ENCODE peak calls at places on chromosomes 2 and 18, in ten cellular contexts. Y is esophagus squamous epithelium, F is choroid plexus epithelial cell, J is A673, W is lower lobe of right lung, X is tibial nerve, R is neural progenitor cell, I is body of pancreas, C is GM23338, E is left ventricle myocardium inferior. Q is an unnamed sample.

GRCh38 chr2:46924608-46925007 is 9.0 kb upstream of the MCFD2 start:
- DNase-seq in Y (no peak), F (no peak), J (no peak), W (no peak), X (no peak), R (no peak), I (no peak), C (no peak), E (no peak), Q (no peak)

GRCh38 chr2:102186676-102187190 is at the start of gene IL1RL2:
- DNase-seq in Y (no peak), F (no peak), J (no peak), W (peak), X (no peak), R (no peak), I (no peak), C (no peak), E (no peak), Q (no peak)

GRCh38 chr18:35942133-35942532 is 30.3 kb upstream of the RMP24 start:
- DNase-seq in Y (no peak), F (no peak), J (no peak), W (no peak), X (no peak), R (no peak), I (no peak), C (no peak), E (no peak), Q (no peak)

GRCh38 chr2:182870227-182870626 is 3.8 kb upstream of the FRZB start:
- DNase-seq in Y (no peak), F (peak), J (peak), W (no peak), X (no peak), R (peak), I (no peak), C (peak), E (no peak), Q (peak)

GRCh38 chr2:112957511-112957910 is 20.3 kb upstream of the IL36G start:
- DNase-seq in Y (no peak), F (no peak), J (no peak), W (no peak), X (no peak), R (no peak), I (no peak), C (no peak), E (no peak), Q (no peak)

GRCh38 chr2:149733936-149734685 is 146.5 kb upstream of the MMADHC start:
- DNase-seq in Y (no peak), F (peak), J (peak), W (no peak), X (no peak), R (no peak), I (no peak), C (peak), E (no peak), Q (peak)

GRCh38 chr18:37769846-37770245 is 204.2 kb upstream of the CELF4 start:
- DNase-seq in Y (no peak), F (no peak), J (no peak), W (no peak), X (no peak), R (no peak), I (no peak), C (no peak), E (no peak), Q (no peak)

GRCh38 chr2:129673881-129674513 is 305.5 kb upstream of the RAB6C start:
- DNase-seq in Y (no peak), F (no peak), J (no peak), W (no peak), X (no peak), R (no peak), I (no peak), C (peak), E (no peak), Q (no peak)

GRCh38 chr2:191463790-191464189 is 214.1 kb upstream of the NABP1 start:
- DNase-seq in Y (no peak), F (no peak), J (no peak), W (no peak), X (no peak), R (no peak), I (peak), C (no peak), E (no peak), Q (no peak)

GRCh38 chr2:38265461-38265860 is 111.6 kb downstream of the ATL2 start:
- DNase-seq in Y (no peak), F (no peak), J (no peak), W (no peak), X (no peak), R (no peak), I (no peak), C (no peak), E (no peak), Q (peak)

GRCh38 chr2:160332318-160332717 is 132.2 kb upstream of the ITGB6 start:
- DNase-seq in Y (no peak), F (peak), J (peak), W (no peak), X (no peak), R (no peak), I (no peak), C (peak), E (no peak), Q (peak)

GRCh38 chr2:11100130-11100529 is 55.1 kb upstream of the SLC66A3 start:
- DNase-seq in Y (no peak), F (no peak), J (no peak), W (no peak), X (no peak), R (no peak), I (no peak), C (no peak), E (no peak), Q (no peak)

GRCh38 chr18:79682481-79682880 is 2.9 kb downstream of the CTDP1 start:
- DNase-seq in Y (no peak), F (no peak), J (no peak), W (no peak), X (no peak), R (no peak), I (no peak), C (no peak), E (no peak), Q (no peak)

GRCh38 chr2:237669628-237670351 is 42.4 kb downstream of the LRRFIP1 start:
- DNase-seq in Y (no peak), F (peak), J (peak), W (no peak), X (peak), R (no peak), I (peak), C (no peak), E (peak), Q (peak)

GRCh38 chr18:54607213-54607934 is 16.3 kb downstream of the DYNAP start:
- DNase-seq in Y (no peak), F (peak), J (peak), W (no peak), X (no peak), R (no peak), I (peak), C (peak), E (no peak), Q (no peak)

GRCh38 chr2:101679037-101679726 is 18.3 kb upstream of the MAP4K4 start:
- DNase-seq in Y (no peak), F (peak), J (no peak), W (no peak), X (no peak), R (no peak), I (no peak), C (no peak), E (no peak), Q (peak)

GRCh38 chr2:75324716-75325291 is 125.5 kb upstream of the TACR1 start:
- DNase-seq in Y (no peak), F (no peak), J (no peak), W (no peak), X (no peak), R (no peak), I (no peak), C (no peak), E (no peak), Q (peak)

GRCh38 chr2:214006601-214007000 is 404.3 kb upstream of the VWC2L start:
- DNase-seq in Y (no peak), F (no peak), J (no peak), W (no peak), X (no peak), R (no peak), I (no peak), C (no peak), E (no peak), Q (no peak)

GRCh38 chr2:77007668-77008067 is 514.5 kb downstream of the LRRTM4 start:
- DNase-seq in Y (no peak), F (no peak), J (no peak), W (no peak), X (no peak), R (peak), I (no peak), C (no peak), E (no peak), Q (no peak)

GRCh38 chr2:27217173-27218121 is at the start of gene CAD:
- DNase-seq in Y (no peak), F (peak), J (peak), W (peak), X (peak), R (peak), I (peak), C (peak), E (peak), Q (peak)

GRCh38 chr2:64212346-64212745 is 68.1 kb upstream of the PELI1 start:
- DNase-seq in Y (no peak), F (peak), J (no peak), W (no peak), X (no peak), R (no peak), I (no peak), C (no peak), E (no peak), Q (peak)

GRCh38 chr2:233791151-233791882 is 13.2 kb downstream of the MROH2A start:
- DNase-seq in Y (no peak), F (no peak), J (no peak), W (no peak), X (no peak), R (no peak), I (no peak), C (no peak), E (no peak), Q (no peak)

GRCh38 chr2:65020943-65021528 is 31.8 kb downstream of the SLC1A4 start:
- DNase-seq in Y (no peak), F (no peak), J (no peak), W (no peak), X (no peak), R (no peak), I (no peak), C (no peak), E (no peak), Q (no peak)

GRCh38 chr2:21191535-21191934 is 67.8 kb downstream of the TDRD15 start:
- DNase-seq in Y (no peak), F (no peak), J (no peak), W (no peak), X (no peak), R (no peak), I (no peak), C (no peak), E (no peak), Q (no peak)

GRCh38 chr2:174121612-174122011 is 126.7 kb downstream of the OLA1 start:
- DNase-seq in Y (no peak), F (no peak), J (no peak), W (no peak), X (no peak), R (no peak), I (no peak), C (peak), E (no peak), Q (no peak)

GRCh38 chr2:26645792-26646191 is 4.6 kb upstream of the CIB4 start:
- DNase-seq in Y (no peak), F (no peak), J (no peak), W (no peak), X (no peak), R (no peak), I (no peak), C (no peak), E (no peak), Q (no peak)

GRCh38 chr2:85611705-85612587 is at the start of gene C2orf68:
- DNase-seq in Y (peak), F (peak), J (peak), W (peak), X (peak), R (peak), I (peak), C (peak), E (peak), Q (peak)

GRCh38 chr2:70388813-70389212 is 86.9 kb upstream of the FAM136A start:
- DNase-seq in Y (no peak), F (no peak), J (no peak), W (no peak), X (no peak), R (no peak), I (no peak), C (no peak), E (no peak), Q (no peak)
- TF ChIP-seq CTCF in Y (no peak), F (no peak), J (no peak), W (no peak), X (no peak), R (no peak), I (no peak), C (no peak), E (no peak), Q (no peak)

DNA sequence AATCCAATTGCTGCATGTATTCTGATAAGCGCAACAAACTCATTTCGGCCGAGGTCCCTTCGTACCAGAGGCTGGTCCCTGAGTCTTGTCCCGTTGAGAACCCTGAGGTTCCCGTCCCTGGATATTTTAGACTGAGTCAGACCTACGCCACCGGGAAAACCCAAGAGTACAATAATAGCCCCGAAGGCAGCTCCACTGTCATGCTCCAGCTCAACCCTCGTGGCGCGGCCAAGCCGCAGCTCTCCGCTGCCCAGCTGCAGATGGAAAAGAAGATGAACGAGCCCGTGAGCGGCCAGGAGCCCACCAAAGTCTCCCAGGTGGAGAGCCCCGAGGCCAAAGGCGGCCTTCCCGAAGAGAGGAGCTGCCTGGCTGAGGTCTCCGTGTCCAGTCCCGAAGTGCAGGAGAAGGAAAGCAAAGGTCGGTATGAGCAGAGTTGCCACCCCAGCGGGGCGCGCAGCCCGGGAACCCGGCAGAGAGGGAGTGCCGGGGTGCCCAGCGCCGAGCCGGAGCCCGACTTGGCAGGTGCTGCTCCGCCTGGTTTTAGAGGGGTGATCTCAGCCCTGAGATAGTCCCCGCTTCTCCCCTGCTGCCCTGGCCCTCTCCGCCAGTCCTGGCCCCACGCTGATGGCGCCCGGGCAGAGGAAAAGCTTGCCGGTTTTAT is 714 bp downstream of the HOXD10 start:
- DNase-seq in Y (no peak), F (no peak), J (peak), W (no peak), X (no peak), R (no peak), I (no peak), C (no peak), E (no peak), Q (no peak)
- H3K4me3 ChIP-seq in Y (peak), F (no peak), J (peak), W (no peak), X (no peak), R (no peak), I (no peak), C (no peak), E (no peak), Q (no peak)

GRCh38 chr2:109171444-109172334 is 42.7 kb downstream of the SH3RF3 start:
- DNase-seq in Y (no peak), F (peak), J (peak), W (no peak), X (peak), R (no peak), I (no peak), C (no peak), E (peak), Q (peak)
- TF ChIP-seq CTCF in Y (peak), F (peak), J (no peak), W (peak), X (no peak), R (no peak), I (no peak), C (no peak), E (peak), Q (no peak)

DNA sequence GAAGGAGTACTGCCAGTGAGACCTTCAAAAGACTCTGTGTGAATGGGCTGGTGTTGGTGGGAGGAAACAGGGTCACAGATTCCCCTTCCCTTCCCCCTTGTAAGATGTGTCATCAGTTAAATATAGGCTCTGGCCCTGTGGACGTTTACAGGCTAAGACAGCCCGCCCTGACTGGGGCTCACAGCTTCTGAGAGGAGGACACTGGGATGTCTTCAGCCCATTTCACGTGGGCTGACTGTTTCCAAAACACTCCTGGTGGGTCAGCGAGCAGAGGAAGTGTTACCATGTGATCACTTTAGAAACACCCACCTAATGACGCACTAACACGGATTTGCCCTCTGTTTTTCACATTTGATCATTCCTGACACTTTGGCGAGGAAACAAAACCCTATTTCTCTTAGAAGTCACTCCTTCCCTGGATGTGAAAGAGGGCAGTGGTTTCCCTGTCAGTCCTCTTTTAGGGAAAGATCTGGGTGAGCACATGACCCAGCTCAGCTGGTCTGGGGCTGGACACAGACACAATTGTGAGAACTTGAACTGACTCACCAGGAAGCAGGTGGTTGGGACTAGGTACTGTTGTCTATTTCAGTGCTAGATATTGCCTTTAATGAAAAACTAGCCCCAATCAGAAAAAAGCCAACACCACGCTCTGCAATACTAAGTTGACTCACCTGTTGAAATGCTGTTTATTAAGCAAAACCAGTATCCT is 38.9 kb downstream of the BMP10 start:
- DNase-seq in Y (no peak), F (peak), J (no peak), W (peak), X (peak), R (no peak), I (peak), C (no peak), E (peak), Q (peak)
- H3K4me3 ChIP-seq in Y (no peak), F (no peak), J (no peak), W (no peak), X (no peak), R (no peak), I (no peak), C (no peak), E (no peak), Q (no peak)

GRCh38 chr18:63130176-63130575 is 189.4 kb downstream of the BCL2 start:
- DNase-seq in Y (no peak), F (no peak), J (peak), W (no peak), X (no peak), R (no peak), I (no peak), C (no peak), E (no peak), Q (no peak)
- TF ChIP-seq CTCF in Y (no peak), F (no peak), J (no peak), W (no peak), X (no peak), R (no peak), I (no peak), C (no peak), E (no peak), Q (no peak)

DNA sequence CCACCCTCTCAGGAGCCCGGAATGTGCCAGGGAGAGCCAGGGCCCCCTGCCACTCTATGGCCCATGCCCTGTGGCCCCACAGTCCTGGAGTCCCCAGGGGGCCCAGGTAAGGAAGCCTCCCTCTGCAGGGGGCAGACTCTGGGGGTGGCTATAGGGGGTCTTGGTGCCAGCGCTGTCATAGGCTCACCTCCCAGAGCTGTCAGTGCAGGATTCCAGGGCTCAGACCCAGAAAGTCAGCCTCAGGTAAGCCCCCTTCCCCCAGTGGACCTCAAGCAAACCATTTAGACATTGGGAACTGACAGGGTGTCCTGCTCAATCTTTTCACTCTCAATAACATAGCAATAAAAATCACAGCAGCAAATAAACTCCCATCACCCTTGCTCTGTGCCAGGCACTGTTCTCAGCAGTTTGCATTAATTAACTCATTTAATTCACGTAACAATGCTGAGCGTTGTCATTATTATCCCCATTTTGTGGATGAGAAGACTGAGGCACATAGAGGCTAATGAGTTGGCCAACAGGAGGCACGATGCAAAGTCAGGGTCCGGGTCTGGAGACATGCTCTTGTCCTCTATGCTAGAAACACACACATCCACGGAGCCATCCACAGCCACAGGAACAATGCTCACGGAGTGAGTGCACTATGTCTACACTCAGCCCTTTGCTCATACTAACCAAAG is 79.6 kb downstream of the TNS1 start:
- DNase-seq in Y (no peak), F (no peak), J (no peak), W (no peak), X (no peak), R (no peak), I (no peak), C (no peak), E (no peak), Q (no peak)
- H3K4me3 ChIP-seq in Y (no peak), F (no peak), J (no peak), W (peak), X (no peak), R (no peak), I (no peak), C (no peak), E (peak), Q (no peak)

GRCh38 chr2:30165050-30165520 is 18.3 kb downstream of the YPEL5 start:
- DNase-seq in Y (no peak), F (peak), J (peak), W (no peak), X (peak), R (peak), I (peak), C (peak), E (no peak), Q (peak)
- TF ChIP-seq CTCF in Y (peak), F (peak), J (peak), W (peak), X (peak), R (peak), I (peak), C (peak), E (peak), Q (peak)

DNA sequence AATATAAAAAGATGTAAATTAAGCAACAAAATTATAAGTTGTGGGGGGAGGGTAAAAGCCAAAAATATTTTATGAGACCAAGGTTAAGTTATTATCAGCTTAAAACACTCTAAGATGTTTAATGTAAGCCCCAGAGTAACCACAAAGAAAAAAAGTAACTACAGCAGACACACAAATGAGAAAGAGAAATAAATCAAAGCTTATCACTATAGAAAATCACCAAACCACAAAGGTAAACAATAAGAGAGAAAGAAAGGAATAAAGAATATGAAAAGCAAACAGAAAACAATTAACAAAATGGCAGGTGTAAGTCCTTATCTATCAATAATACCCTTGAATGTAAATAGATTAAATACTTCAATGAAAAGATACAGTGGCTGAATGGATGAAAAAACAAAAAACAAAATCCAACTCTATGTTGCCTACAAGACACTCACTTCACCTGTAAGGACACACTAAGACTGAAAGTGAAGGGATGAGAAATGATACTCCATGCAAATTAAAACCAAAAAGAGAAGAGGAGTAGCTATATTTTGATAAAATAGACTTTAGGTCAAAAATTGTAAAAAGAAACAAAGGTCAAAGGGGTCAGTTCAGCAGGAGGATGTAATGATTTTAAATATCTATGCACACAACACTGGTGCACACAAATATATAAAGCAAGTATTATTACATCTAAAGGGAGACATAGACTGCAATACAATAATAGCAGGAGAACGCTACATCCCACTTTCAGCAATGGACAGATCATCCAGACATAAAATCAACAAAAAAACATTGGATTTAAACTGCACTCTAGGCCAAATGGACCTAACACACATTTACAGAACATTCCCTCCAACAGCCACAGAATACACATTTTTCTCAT is 80.7 kb downstream of the PTPN2 start:
- DNase-seq in Y (no peak), F (no peak), J (no peak), W (no peak), X (no peak), R (no peak), I (no peak), C (no peak), E (no peak), Q (no peak)
- H3K4me3 ChIP-seq in Y (no peak), F (no peak), J (no peak), W (no peak), X (no peak), R (no peak), I (no peak), C (no peak), E (no peak), Q (no peak)

GRCh38 chr18:39841133-39842041 is 2113.6 kb upstream of the PIK3C3 start:
- DNase-seq in Y (no peak), F (peak), J (peak), W (peak), X (peak), R (peak), I (peak), C (peak), E (no peak), Q (peak)
- TF ChIP-seq CTCF in Y (no peak), F (peak), J (peak), W (peak), X (peak), R (peak), I (peak), C (peak), E (no peak), Q (peak)

Q was measured in fibroblast of mammary gland.